ENCODE peak calls at places on chromosomes 13 and 19, in eight cellular contexts. L is thyroid gland, V is IMR-90, P is stomach, K is body of pancreas, Y is heart left ventricle, U is uterus, M is upper lobe of left lung. Q is an unnamed sample.

GRCh38 chr13:114110091-114110829 is 22.2 kb downstream of the RASA3 start:
- DNase-seq in L (no peak), V (no peak), P (peak), K (no peak), Y (peak), U (peak), M (peak), Q (peak)

GRCh38 chr13:31105020-31105800 is 56.5 kb downstream of the HSPH1 start:
- DNase-seq in L (peak), V (peak), P (no peak), K (no peak), Y (no peak), U (no peak), M (no peak), Q (peak)

GRCh38 chr13:51666316-51666715 is 82.1 kb downstream of the WDFY2 start:
- DNase-seq in L (no peak), V (no peak), P (no peak), K (no peak), Y (no peak), U (no peak), M (no peak), Q (no peak)

GRCh38 chr13:93416943-93417342 is 190.3 kb downstream of the GPC6 start:
- DNase-seq in L (no peak), V (peak), P (no peak), K (no peak), Y (no peak), U (no peak), M (no peak), Q (no peak)

GRCh38 chr19:56170261-56170660 is 5.5 kb upstream of the GALP start:
- DNase-seq in L (peak), V (peak), P (no peak), K (peak), Y (no peak), U (no peak), M (no peak), Q (peak)

GRCh38 chr19:5933391-5933998 is 19.4 kb downstream of the CAPS start:
- DNase-seq in L (no peak), V (no peak), P (no peak), K (no peak), Y (no peak), U (no peak), M (no peak), Q (no peak)

GRCh38 chr19:39297931-39298634 is 1.9 kb downstream of the IFNL1 start:
- DNase-seq in L (no peak), V (no peak), P (peak), K (no peak), Y (peak), U (no peak), M (peak), Q (no peak)

GRCh38 chr13:114043421-114044053 is 69.7 kb upstream of the C13orf46 start:
- DNase-seq in L (no peak), V (peak), P (peak), K (no peak), Y (peak), U (peak), M (peak), Q (peak)

GRCh38 chr13:51539887-51540286 is 44.4 kb upstream of the WDFY2 start:
- DNase-seq in L (no peak), V (peak), P (no peak), K (no peak), Y (no peak), U (no peak), M (no peak), Q (no peak)

GRCh38 chr13:44004881-44005280 is 125.2 kb downstream of the LACC1 start:
- DNase-seq in L (no peak), V (peak), P (no peak), K (no peak), Y (no peak), U (no peak), M (no peak), Q (no peak)

GRCh38 chr13:69551193-69551592 is 556.4 kb upstream of the ATXN8OS start:
- DNase-seq in L (no peak), V (no peak), P (no peak), K (no peak), Y (no peak), U (no peak), M (no peak), Q (no peak)

GRCh38 chr19:871446-872265 is 12.2 kb downstream of the CFD start:
- DNase-seq in L (no peak), V (peak), P (no peak), K (no peak), Y (no peak), U (no peak), M (no peak), Q (no peak)

GRCh38 chr19:16896913-16897571 is 8.2 kb downstream of the F2RL3 start:
- DNase-seq in L (peak), V (peak), P (peak), K (peak), Y (peak), U (peak), M (peak), Q (peak)

GRCh38 chr13:72104656-72105180 is 237.7 kb upstream of the DACH1 start:
- DNase-seq in L (no peak), V (no peak), P (no peak), K (no peak), Y (no peak), U (no peak), M (no peak), Q (no peak)

GRCh38 chr13:47144782-47145181 is 247.9 kb upstream of the HTR2A start:
- DNase-seq in L (no peak), V (no peak), P (no peak), K (no peak), Y (no peak), U (no peak), M (no peak), Q (no peak)

DNA sequence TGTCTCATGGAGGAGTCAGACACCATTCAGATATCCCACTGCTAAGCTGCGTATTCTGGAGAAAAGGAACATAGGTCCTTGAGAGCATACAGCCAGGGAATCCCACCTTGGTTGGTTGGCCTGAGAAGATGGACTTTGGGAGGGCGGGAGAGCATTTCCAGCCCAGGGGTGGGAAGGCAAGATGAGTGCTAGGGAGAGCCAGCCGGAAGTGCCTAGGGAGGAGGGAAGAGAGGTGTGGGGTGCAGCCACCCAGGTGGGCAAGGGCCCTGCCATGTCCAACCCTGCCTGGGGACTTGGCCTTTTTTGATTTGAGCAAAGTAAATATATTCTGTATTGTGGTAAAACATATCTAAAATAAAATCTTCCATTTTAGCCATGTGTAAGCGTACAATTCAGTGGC is 19.7 kb downstream of the SIAH3 start:
- DNase-seq in L (no peak), V (no peak), P (no peak), K (no peak), Y (no peak), U (no peak), M (peak), Q (no peak)
- TF ChIP-seq CTCF in L (no peak), V (no peak), P (no peak), K (no peak), Y (no peak), U (no peak), M (no peak), Q (no peak)

GRCh38 chr19:7933411-7933810 is 7.5 kb upstream of the CTXN1 start:
- DNase-seq in L (no peak), V (no peak), P (no peak), K (no peak), Y (no peak), U (no peak), M (no peak), Q (no peak)
- TF ChIP-seq POLR2A in L (no peak), V (no peak), P (no peak), K (no peak), Y (no peak), U (no peak), M (no peak), Q (no peak)

DNA sequence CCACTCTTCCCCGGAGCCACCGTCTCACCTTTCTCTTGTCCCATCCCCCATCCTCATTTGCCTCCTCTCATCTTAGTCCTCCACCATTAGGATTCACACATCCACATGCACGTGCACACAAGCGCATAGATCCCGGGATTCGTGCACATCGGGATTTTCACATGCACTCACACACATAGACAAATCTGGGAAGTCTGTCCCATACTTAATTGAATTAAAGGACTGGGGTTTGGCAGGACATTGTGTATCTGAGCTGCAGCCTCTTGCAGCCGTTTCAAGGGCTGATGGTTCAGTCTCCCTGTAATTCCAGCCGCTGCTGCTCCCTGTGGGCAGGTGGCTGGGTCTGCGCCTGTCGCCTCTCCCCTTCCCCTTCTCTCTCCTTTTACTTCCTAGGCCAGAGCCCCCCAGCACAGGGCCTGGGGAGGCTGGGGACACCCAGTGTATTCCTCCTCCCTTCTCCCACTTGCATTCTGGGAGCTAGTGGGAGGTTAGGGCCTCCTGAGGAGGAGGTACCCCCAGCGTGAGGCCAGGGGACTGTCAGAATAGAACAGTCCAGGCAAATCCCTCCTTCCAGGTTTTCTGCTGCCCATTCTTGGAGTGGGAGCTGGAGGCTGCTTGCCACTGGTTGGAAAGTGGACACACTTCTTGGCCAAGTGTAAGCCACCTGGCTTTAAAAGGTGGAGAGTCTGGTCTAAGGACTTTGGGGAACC is 43.6 kb downstream of the LYL1 start:
- DNase-seq in L (no peak), V (no peak), P (no peak), K (no peak), Y (no peak), U (no peak), M (no peak), Q (no peak)
- H3K27ac ChIP-seq in L (peak), V (no peak), P (no peak), K (peak), Y (peak), U (peak), M (peak), Q (no peak)

GRCh38 chr19:49809987-49810389 is 3.1 kb downstream of the FUZ start:
- DNase-seq in L (no peak), V (no peak), P (no peak), K (no peak), Y (no peak), U (no peak), M (no peak), Q (no peak)

GRCh38 chr19:49807888-49808675 is 5.0 kb downstream of the FUZ start:
- DNase-seq in L (no peak), V (no peak), P (no peak), K (no peak), Y (no peak), U (no peak), M (no peak), Q (no peak)

GRCh38 chr19:49808762-49809154 is 4.3 kb downstream of the FUZ start:
- DNase-seq in L (peak), V (peak), P (peak), K (peak), Y (peak), U (peak), M (peak), Q (peak)

GRCh38 chr19:49811328-49811727 is 1.8 kb downstream of the FUZ start:
- DNase-seq in L (no peak), V (no peak), P (no peak), K (no peak), Y (no peak), U (no peak), M (no peak), Q (no peak)

DNA sequence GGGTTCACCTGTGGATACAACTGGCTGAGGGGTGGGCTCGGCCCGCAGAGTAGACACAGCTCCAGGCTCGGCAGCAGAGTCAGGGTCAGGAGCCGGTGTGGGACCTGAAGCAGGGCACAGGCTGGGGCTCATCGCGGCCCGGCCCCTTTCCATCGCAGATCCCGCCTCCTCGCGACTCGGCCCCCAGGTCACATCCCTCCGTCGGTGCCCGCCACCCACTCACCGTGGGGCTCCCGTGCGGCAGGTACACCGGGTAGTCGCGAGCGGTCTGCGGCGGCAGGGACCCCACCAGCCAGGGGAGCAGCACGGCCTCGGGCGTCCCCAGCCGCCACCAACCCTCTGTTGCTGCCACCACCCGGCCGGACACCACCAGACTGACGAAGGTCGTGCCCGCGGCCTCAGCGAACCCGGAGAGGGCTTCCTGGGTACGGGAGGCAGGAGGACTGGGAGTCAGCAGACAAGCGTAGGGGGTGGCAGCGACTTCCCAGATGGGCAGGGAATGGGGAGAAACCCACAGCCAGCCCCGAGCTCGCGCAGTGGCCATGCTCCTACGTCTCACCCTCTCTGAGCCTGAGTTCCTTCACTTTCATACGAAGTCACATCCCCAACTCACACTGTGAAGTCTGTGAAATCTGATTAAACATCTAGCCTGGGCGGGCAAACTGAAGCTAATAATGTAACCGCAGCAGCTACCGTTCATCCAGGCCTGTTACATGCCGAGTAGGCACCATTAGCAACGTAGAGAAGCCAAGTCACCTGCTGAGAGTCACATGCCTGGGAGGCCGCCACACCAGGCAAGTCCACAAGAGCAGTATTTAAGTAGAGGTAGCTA is 3.7 kb downstream of the FUZ start:
- DNase-seq in L (peak), V (no peak), P (peak), K (peak), Y (peak), U (peak), M (peak), Q (peak)
- TF ChIP-seq CTCF in L (peak), V (no peak), P (no peak), K (peak), Y (no peak), U (peak), M (no peak), Q (no peak)